ENCODE peak calls at places on chromosome 17, in seven cellular contexts. One of them, this sample, is unnamed.
A peak's percentile ranks its signal among the peaks of the same experiment; 100 is the strongest.

GRCh38 chr17:56891751-56892150 is 22.1 kb downstream of the TRIM25 start:
- DNase-seq in fibroblast of pulmonary artery: no peak
- DNase-seq in brain microvascular endothelial cell: no peak
- DNase-seq in mammary epithelial cell: no peak
- DNase-seq in astrocyte of the spinal cord: no peak
- DNase-seq in IMR-90: no peak
- DNase-seq in dorsolateral prefrontal cortex: no peak
- DNase-seq in this sample: no peak

GRCh38 chr17:34542700-34543336 is 36.6 kb upstream of the TMEM132E start:
- DNase-seq in fibroblast of pulmonary artery: peak; percentile 31
- DNase-seq in brain microvascular endothelial cell: peak; percentile 17
- DNase-seq in mammary epithelial cell: no peak
- DNase-seq in astrocyte of the spinal cord: peak; percentile 4
- DNase-seq in IMR-90: no peak
- DNase-seq in dorsolateral prefrontal cortex: no peak
- DNase-seq in this sample: no peak

GRCh38 chr17:2087597-2088211 is 32.8 kb downstream of the HIC1 start:
- DNase-seq in fibroblast of pulmonary artery: peak; percentile 40
- DNase-seq in brain microvascular endothelial cell: peak; percentile 47
- DNase-seq in mammary epithelial cell: no peak
- DNase-seq in astrocyte of the spinal cord: no peak
- DNase-seq in IMR-90: peak; percentile 12
- DNase-seq in dorsolateral prefrontal cortex: no peak
- DNase-seq in this sample: no peak

GRCh38 chr17:35849469-35850348 is 19.0 kb downstream of the HEATR9 start:
- DNase-seq in fibroblast of pulmonary artery: peak; percentile 90
- DNase-seq in brain microvascular endothelial cell: peak; percentile 75
- DNase-seq in mammary epithelial cell: peak; percentile 43
- DNase-seq in astrocyte of the spinal cord: peak; percentile 70
- DNase-seq in IMR-90: peak; percentile 67
- DNase-seq in dorsolateral prefrontal cortex: peak; percentile 39
- DNase-seq in this sample: peak; percentile 34

GRCh38 chr17:13995856-13996635 is 73.3 kb upstream of the COX10 start:
- DNase-seq in fibroblast of pulmonary artery: no peak
- DNase-seq in brain microvascular endothelial cell: no peak
- DNase-seq in mammary epithelial cell: no peak
- DNase-seq in astrocyte of the spinal cord: no peak
- DNase-seq in IMR-90: no peak
- DNase-seq in dorsolateral prefrontal cortex: no peak
- DNase-seq in this sample: no peak

GRCh38 chr17:16171613-16172012 is 43.7 kb downstream of the NCOR1 start:
- DNase-seq in fibroblast of pulmonary artery: no peak
- DNase-seq in brain microvascular endothelial cell: peak; percentile 25
- DNase-seq in mammary epithelial cell: no peak
- DNase-seq in astrocyte of the spinal cord: peak; percentile 85
- DNase-seq in IMR-90: peak; percentile 47
- DNase-seq in dorsolateral prefrontal cortex: no peak
- DNase-seq in this sample: no peak

GRCh38 chr17:63985387-63986140 is 12.6 kb upstream of the PRR29 start:
- DNase-seq in fibroblast of pulmonary artery: no peak
- DNase-seq in brain microvascular endothelial cell: no peak
- DNase-seq in mammary epithelial cell: no peak
- DNase-seq in astrocyte of the spinal cord: no peak
- DNase-seq in IMR-90: no peak
- DNase-seq in dorsolateral prefrontal cortex: no peak
- DNase-seq in this sample: no peak

GRCh38 chr17:63694229-63694973 is 5.5 kb downstream of the LIMD2 start:
- DNase-seq in fibroblast of pulmonary artery: no peak
- DNase-seq in brain microvascular endothelial cell: no peak
- DNase-seq in mammary epithelial cell: no peak
- DNase-seq in astrocyte of the spinal cord: no peak
- DNase-seq in IMR-90: no peak
- DNase-seq in dorsolateral prefrontal cortex: no peak
- DNase-seq in this sample: no peak

GRCh38 chr17:72191901-72192300 is 71.1 kb downstream of the SOX9 start:
- DNase-seq in fibroblast of pulmonary artery: no peak
- DNase-seq in brain microvascular endothelial cell: no peak
- DNase-seq in mammary epithelial cell: no peak
- DNase-seq in astrocyte of the spinal cord: no peak
- DNase-seq in IMR-90: no peak
- DNase-seq in dorsolateral prefrontal cortex: no peak
- DNase-seq in this sample: no peak

GRCh38 chr17:688100-688989 is 26.3 kb downstream of the VPS53 start:
- DNase-seq in fibroblast of pulmonary artery: peak; percentile 58
- DNase-seq in brain microvascular endothelial cell: peak; percentile 40
- DNase-seq in mammary epithelial cell: no peak
- DNase-seq in astrocyte of the spinal cord: peak; percentile 36
- DNase-seq in IMR-90: peak; percentile 41
- DNase-seq in dorsolateral prefrontal cortex: no peak
- DNase-seq in this sample: no peak

GRCh38 chr17:38730526-38731379 is 612 bp downstream of the CISD3 start:
- DNase-seq in fibroblast of pulmonary artery: peak; percentile 53
- DNase-seq in brain microvascular endothelial cell: no peak
- DNase-seq in mammary epithelial cell: peak; percentile 53
- DNase-seq in astrocyte of the spinal cord: peak; percentile 49
- DNase-seq in IMR-90: peak; percentile 42
- DNase-seq in dorsolateral prefrontal cortex: no peak
- DNase-seq in this sample: no peak

GRCh38 chr17:29076722-29077121 is 33.8 kb downstream of the PIPOX start:
- DNase-seq in fibroblast of pulmonary artery: no peak
- DNase-seq in brain microvascular endothelial cell: no peak
- DNase-seq in mammary epithelial cell: no peak
- DNase-seq in astrocyte of the spinal cord: no peak
- DNase-seq in IMR-90: no peak
- DNase-seq in dorsolateral prefrontal cortex: peak; percentile 79
- DNase-seq in this sample: no peak

GRCh38 chr17:64441772-64442549 is 7.0 kb upstream of the MILR1 start:
- DNase-seq in fibroblast of pulmonary artery: peak; percentile 81
- DNase-seq in brain microvascular endothelial cell: peak; percentile 71
- DNase-seq in mammary epithelial cell: no peak
- DNase-seq in astrocyte of the spinal cord: peak; percentile 52
- DNase-seq in IMR-90: peak; percentile 54
- DNase-seq in dorsolateral prefrontal cortex: no peak
- DNase-seq in this sample: no peak

GRCh38 chr17:17354560-17355357 is 51.6 kb downstream of the NT5M start:
- DNase-seq in fibroblast of pulmonary artery: peak; percentile 76
- DNase-seq in brain microvascular endothelial cell: peak; percentile 41
- DNase-seq in mammary epithelial cell: peak; percentile 26
- DNase-seq in astrocyte of the spinal cord: peak; percentile 60
- DNase-seq in IMR-90: peak; percentile 60
- DNase-seq in dorsolateral prefrontal cortex: peak; percentile 76
- DNase-seq in this sample: no peak

GRCh38 chr17:55433029-55433628 is 11.5 kb upstream of the MMD start:
- DNase-seq in fibroblast of pulmonary artery: no peak
- DNase-seq in brain microvascular endothelial cell: no peak
- DNase-seq in mammary epithelial cell: peak; percentile 97
- DNase-seq in astrocyte of the spinal cord: no peak
- DNase-seq in IMR-90: peak; percentile 60
- DNase-seq in dorsolateral prefrontal cortex: no peak
- DNase-seq in this sample: no peak

GRCh38 chr17:26962255-26963162 is 331.4 kb upstream of the WSB1 start:
- DNase-seq in fibroblast of pulmonary artery: no peak
- DNase-seq in brain microvascular endothelial cell: no peak
- DNase-seq in mammary epithelial cell: no peak
- DNase-seq in astrocyte of the spinal cord: no peak
- DNase-seq in IMR-90: no peak
- DNase-seq in dorsolateral prefrontal cortex: no peak
- DNase-seq in this sample: no peak

GRCh38 chr17:33277436-33278100 is 15.5 kb downstream of the ASIC2 start:
- DNase-seq in fibroblast of pulmonary artery: no peak
- DNase-seq in brain microvascular endothelial cell: no peak
- DNase-seq in mammary epithelial cell: no peak
- DNase-seq in astrocyte of the spinal cord: no peak
- DNase-seq in IMR-90: no peak
- DNase-seq in dorsolateral prefrontal cortex: no peak
- DNase-seq in this sample: no peak

GRCh38 chr17:40980117-40980516 is 4.0 kb downstream of the KRT40 start:
- DNase-seq in fibroblast of pulmonary artery: no peak
- DNase-seq in brain microvascular endothelial cell: no peak
- DNase-seq in mammary epithelial cell: no peak
- DNase-seq in astrocyte of the spinal cord: no peak
- DNase-seq in IMR-90: no peak
- DNase-seq in dorsolateral prefrontal cortex: no peak
- DNase-seq in this sample: no peak

DNA sequence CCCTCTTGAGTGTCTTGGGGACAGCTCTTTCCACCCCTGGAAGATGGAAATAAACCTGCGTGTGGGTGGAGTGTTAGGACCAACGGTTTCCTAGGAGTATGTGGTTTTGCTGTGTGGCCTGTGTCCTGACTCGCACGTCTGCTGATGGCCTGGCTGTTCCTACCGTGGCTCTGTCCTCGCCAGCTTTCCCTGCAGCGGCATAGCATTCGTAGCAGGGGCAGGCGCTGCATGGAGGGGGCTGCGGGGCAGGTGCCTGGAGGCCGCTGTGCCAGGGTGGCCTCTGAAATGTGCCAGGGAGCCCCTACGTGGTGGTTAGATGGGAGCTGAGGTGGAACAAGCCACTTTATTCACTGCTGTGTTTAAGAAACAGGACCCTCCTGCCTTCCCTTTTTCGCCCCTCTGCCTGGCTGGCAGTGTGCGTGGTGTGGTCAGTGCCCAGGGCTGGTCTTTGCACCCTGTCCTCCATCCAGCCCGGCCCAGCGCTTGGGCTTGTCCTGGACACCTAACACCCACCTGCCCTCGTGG is 10.6 kb downstream of the SLC16A3 start:
- DNase-seq in fibroblast of pulmonary artery: no peak
- DNase-seq in brain microvascular endothelial cell: no peak
- DNase-seq in mammary epithelial cell: no peak
- DNase-seq in astrocyte of the spinal cord: no peak
- DNase-seq in IMR-90: no peak
- DNase-seq in dorsolateral prefrontal cortex: no peak
- DNase-seq in this sample: no peak
- H3K4me3 ChIP-seq in fibroblast of pulmonary artery: no peak overlapping the region
- H3K4me3 ChIP-seq in brain microvascular endothelial cell: no peak overlapping the region
- H3K4me3 ChIP-seq in mammary epithelial cell: no peak overlapping the region
- H3K4me3 ChIP-seq in astrocyte of the spinal cord: no peak overlapping the region
- H3K4me3 ChIP-seq in IMR-90: no peak overlapping the region
- H3K4me3 ChIP-seq in dorsolateral prefrontal cortex: peak overlapping the region; percentile 3
- H3K4me3 ChIP-seq in this sample: no peak overlapping the region

DNA sequence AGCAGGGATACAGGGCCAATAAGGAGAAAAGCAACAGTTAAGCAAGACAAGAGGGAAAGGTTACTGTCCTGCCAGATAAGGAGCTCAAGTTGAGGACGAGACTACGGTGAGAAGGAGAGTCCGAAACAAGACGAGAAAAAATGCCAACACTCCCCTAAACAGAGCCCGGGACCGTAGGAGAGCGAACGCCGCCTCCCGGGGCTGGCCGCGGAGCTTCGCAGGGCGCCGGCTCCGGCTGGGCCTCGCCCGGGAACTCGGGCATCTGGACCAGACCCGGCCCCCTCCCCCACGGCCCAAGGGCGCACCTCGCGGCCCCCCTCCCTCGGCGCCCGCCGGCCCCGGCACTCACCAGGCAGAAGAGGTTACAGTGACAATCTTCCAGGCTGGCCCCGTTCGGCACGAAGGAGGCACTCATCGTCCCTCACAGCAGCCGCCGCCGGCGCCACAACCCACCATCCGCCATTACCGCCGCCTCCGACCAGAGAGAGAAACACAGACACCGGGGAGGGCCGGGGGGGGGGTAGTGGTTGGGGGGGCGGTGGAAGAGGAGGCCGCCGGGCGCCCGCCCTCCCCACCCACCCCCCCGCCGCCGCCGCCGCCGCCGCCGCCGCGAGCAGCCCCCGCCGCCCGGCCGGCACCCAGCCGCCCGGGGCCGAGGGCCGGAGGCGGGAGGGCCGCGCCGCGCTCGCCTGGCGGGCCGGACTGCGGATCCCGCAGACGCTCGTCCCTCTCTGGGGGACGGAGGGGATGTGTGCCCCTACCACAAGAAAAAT is at the start of gene MED13:
- DNase-seq in fibroblast of pulmonary artery: peak; percentile 33
- DNase-seq in brain microvascular endothelial cell: peak; percentile 11
- DNase-seq in mammary epithelial cell: peak; percentile 52
- DNase-seq in astrocyte of the spinal cord: peak; percentile 40
- DNase-seq in IMR-90: peak; percentile 19
- DNase-seq in dorsolateral prefrontal cortex: peak; percentile 47
- DNase-seq in this sample: no peak
- TF ChIP-seq CTCF in fibroblast of pulmonary artery: no peak
- TF ChIP-seq CTCF in brain microvascular endothelial cell: no peak
- TF ChIP-seq CTCF in mammary epithelial cell: no peak
- TF ChIP-seq CTCF in astrocyte of the spinal cord: no peak
- TF ChIP-seq CTCF in IMR-90: no peak
- TF ChIP-seq CTCF in dorsolateral prefrontal cortex: no peak
- TF ChIP-seq CTCF in this sample: no peak

DNA sequence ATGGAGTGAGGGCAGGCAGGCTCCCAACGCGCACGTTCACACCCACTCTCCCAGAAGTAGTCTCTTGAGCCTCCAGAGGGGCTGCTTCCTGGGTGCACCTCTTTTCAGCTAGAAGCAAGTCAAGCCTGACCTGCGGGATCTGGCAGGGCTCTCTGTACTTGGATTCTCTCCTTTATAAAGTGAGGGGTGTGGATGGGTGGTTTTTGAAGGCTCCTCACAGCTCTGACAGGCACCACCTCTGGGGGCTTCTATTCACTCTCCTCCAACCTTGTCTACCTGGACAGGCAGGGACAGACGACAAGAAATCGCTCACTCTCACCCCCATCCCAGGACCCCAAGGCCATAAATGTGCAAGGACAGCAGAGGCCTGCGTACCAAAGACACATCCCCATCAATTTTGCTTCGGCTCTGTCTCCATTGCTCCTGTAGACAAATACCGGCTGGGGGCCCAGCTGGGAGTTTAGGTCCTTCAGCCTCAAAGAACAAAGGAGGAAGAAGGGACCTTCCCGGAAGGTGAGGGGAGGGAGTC is 814 bp upstream of the DYNLL2 start:
- DNase-seq in fibroblast of pulmonary artery: no peak
- DNase-seq in brain microvascular endothelial cell: no peak
- DNase-seq in mammary epithelial cell: no peak
- DNase-seq in astrocyte of the spinal cord: no peak
- DNase-seq in IMR-90: no peak
- DNase-seq in dorsolateral prefrontal cortex: no peak
- DNase-seq in this sample: no peak
- H3K4me3 ChIP-seq in fibroblast of pulmonary artery: no peak overlapping the region
- H3K4me3 ChIP-seq in brain microvascular endothelial cell: no peak overlapping the region
- H3K4me3 ChIP-seq in mammary epithelial cell: no peak overlapping the region
- H3K4me3 ChIP-seq in astrocyte of the spinal cord: no peak overlapping the region
- H3K4me3 ChIP-seq in IMR-90: no peak overlapping the region
- H3K4me3 ChIP-seq in dorsolateral prefrontal cortex: peak overlapping the region; percentile 99
- H3K4me3 ChIP-seq in this sample: no peak overlapping the region

GRCh38 chr17:73208139-73208827 is 15.4 kb downstream of the COG1 start:
- DNase-seq in fibroblast of pulmonary artery: no peak
- DNase-seq in brain microvascular endothelial cell: no peak
- DNase-seq in mammary epithelial cell: no peak
- DNase-seq in astrocyte of the spinal cord: no peak
- DNase-seq in IMR-90: no peak
- DNase-seq in dorsolateral prefrontal cortex: no peak
- DNase-seq in this sample: no peak

GRCh38 chr17:73205326-73205980 is 12.6 kb downstream of the COG1 start:
- DNase-seq in fibroblast of pulmonary artery: no peak
- DNase-seq in brain microvascular endothelial cell: no peak
- DNase-seq in mammary epithelial cell: no peak
- DNase-seq in astrocyte of the spinal cord: no peak
- DNase-seq in IMR-90: no peak
- DNase-seq in dorsolateral prefrontal cortex: no peak
- DNase-seq in this sample: no peak

GRCh38 chr17:73210002-73210678 is 17.3 kb downstream of the COG1 start:
- DNase-seq in fibroblast of pulmonary artery: peak; percentile 22
- DNase-seq in brain microvascular endothelial cell: no peak
- DNase-seq in mammary epithelial cell: no peak
- DNase-seq in astrocyte of the spinal cord: peak; percentile 11
- DNase-seq in IMR-90: no peak
- DNase-seq in dorsolateral prefrontal cortex: no peak
- DNase-seq in this sample: no peak

GRCh38 chr17:73211745-73212144 is 18.9 kb downstream of the COG1 start:
- DNase-seq in fibroblast of pulmonary artery: no peak
- DNase-seq in brain microvascular endothelial cell: no peak
- DNase-seq in mammary epithelial cell: no peak
- DNase-seq in astrocyte of the spinal cord: no peak
- DNase-seq in IMR-90: no peak
- DNase-seq in dorsolateral prefrontal cortex: no peak
- DNase-seq in this sample: no peak

GRCh38 chr17:73209436-73209835 is 16.6 kb downstream of the COG1 start:
- DNase-seq in fibroblast of pulmonary artery: no peak
- DNase-seq in brain microvascular endothelial cell: no peak
- DNase-seq in mammary epithelial cell: no peak
- DNase-seq in astrocyte of the spinal cord: no peak
- DNase-seq in IMR-90: no peak
- DNase-seq in dorsolateral prefrontal cortex: no peak
- DNase-seq in this sample: no peak
- TF ChIP-seq CTCF in fibroblast of pulmonary artery: no peak
- TF ChIP-seq CTCF in brain microvascular endothelial cell: no peak
- TF ChIP-seq CTCF in mammary epithelial cell: no peak
- TF ChIP-seq CTCF in astrocyte of the spinal cord: no peak
- TF ChIP-seq CTCF in IMR-90: no peak
- TF ChIP-seq CTCF in dorsolateral prefrontal cortex: no peak
- TF ChIP-seq CTCF in this sample: no peak